ENCODE peak calls at places on chromosomes 6 and 20, in six cellular contexts. F is ovary; U is HTR-8/SVneo; L is stimulated activated CD4-positive, alpha-beta T cell treated with anti-CD3 and anti-CD28 coated beads, Interleukin-12 subunit alpha, Interleukin-12 subunit beta, amount 100 ng/mL, for 24 hours; T is cerebellar cortex; B is T-helper 2 cell. K is an unnamed sample.

GRCh38 chr6:137323860-137324259 is 104.7 kb upstream of the IFNGR1 start:
- DNase-seq in F (no peak), U (no peak), L (no peak), T (no peak), B (no peak), K (no peak)

GRCh38 chr6:28105286-28105685 is 19.1 kb upstream of the ZSCAN16 start:
- DNase-seq in F (no peak), U (peak; percentile 18), L (no peak), T (peak; percentile 44), B (no peak), K (no peak)

GRCh38 chr20:43981535-43981934 is 66.9 kb downstream of the TOX2 start:
- DNase-seq in F (no peak), U (no peak), L (no peak), T (no peak), B (no peak), K (no peak)

GRCh38 chr6:29992792-29993191 is 50.5 kb downstream of the HLA-A start:
- DNase-seq in F (no peak), U (no peak), L (no peak), T (no peak), B (no peak), K (no peak)

GRCh38 chr6:80098392-80098791 is 8.1 kb upstream of the BCKDHB start:
- DNase-seq in F (no peak), U (no peak), L (no peak), T (no peak), B (no peak), K (no peak)

GRCh38 chr20:37188787-37189186 is 9.4 kb upstream of the MROH8 start:
- DNase-seq in F (no peak), U (no peak), L (no peak), T (no peak), B (no peak), K (no peak)

GRCh38 chr20:25318471-25319240 is 70.8 kb downstream of the PYGB start:
- DNase-seq in F (peak; percentile 23), U (no peak), L (no peak), T (no peak), B (no peak), K (no peak)

GRCh38 chr6:44522871-44523270 is 135.4 kb downstream of the CDC5L start:
- DNase-seq in F (no peak), U (no peak), L (no peak), T (no peak), B (no peak), K (no peak)

GRCh38 chr20:13061381-13061780 is 52.6 kb downstream of the SPTLC3 start:
- DNase-seq in F (no peak), U (no peak), L (no peak), T (no peak), B (no peak), K (no peak)

GRCh38 chr6:121223212-121223611 is 111.1 kb downstream of the TBC1D32 start:
- DNase-seq in F (no peak), U (no peak), L (no peak), T (no peak), B (no peak), K (no peak)

GRCh38 chr6:7721654-7722053 is 4.2 kb upstream of the BMP6 start:
- DNase-seq in F (no peak), U (no peak), L (no peak), T (peak; percentile 26), B (no peak), K (no peak)

GRCh38 chr6:88008821-88009220 is 38.8 kb upstream of the SPACA1 start:
- DNase-seq in F (no peak), U (peak; percentile 5), L (no peak), T (no peak), B (no peak), K (no peak)

GRCh38 chr20:56440346-56441007 is 27.9 kb upstream of the RTF2 start:
- DNase-seq in F (no peak), U (no peak), L (peak; percentile 38), T (no peak), B (peak; percentile 54), K (no peak)